ENCODE peak calls at places on chromosome 4, in four cellular contexts. E is NAMALWA; T is neural crest cell; V is effector CD8-positive, alpha-beta T cell. B is an unnamed sample.

GRCh38 chr4:61763682-61764081 is 563.6 kb downstream of the ADGRL3 start:
- DNase-seq in T (no peak), V (no peak), E (no peak), B (no peak)

GRCh38 chr4:145583191-145583590 is 36.0 kb upstream of the MMAA start:
- DNase-seq in E (no peak), V (no peak), T (no peak), B (no peak)

GRCh38 chr4:148442830-148443549 is 776 bp upstream of the NR3C2 start:
- DNase-seq in E (no peak), V (peak; percentile 51), T (no peak), B (peak; percentile 1)

GRCh38 chr4:73599182-73599581 is 21.1 kb downstream of the RASSF6 start:
- DNase-seq in T (no peak), V (no peak), E (peak; percentile 54), B (peak; percentile 12)

GRCh38 chr4:5979981-5980380 is 38.2 kb downstream of the C4orf50 start:
- DNase-seq in V (no peak), E (no peak), T (peak; percentile 41), B (peak; percentile 6)

GRCh38 chr4:71663780-71664179 is 120.1 kb downstream of the GC start:
- DNase-seq in T (no peak), V (no peak), E (no peak), B (no peak)

GRCh38 chr4:1012031-1012739 is 759 bp downstream of the FGFRL1 start:
- DNase-seq in V (peak; percentile 24), T (no peak), E (no peak), B (peak; percentile 48)

GRCh38 chr4:1237981-1238675 is 10.8 kb downstream of the CTBP1 start:
- DNase-seq in V (no peak), T (no peak), E (no peak), B (no peak)

GRCh38 chr4:73189274-73189810 is 69.3 kb downstream of the ANKRD17 start:
- DNase-seq in V (no peak), E (no peak), T (no peak), B (no peak)

GRCh38 chr4:112284662-112285411 is 867 bp downstream of the TIFA start:
- DNase-seq in V (no peak), E (peak; percentile 50), T (no peak), B (peak; percentile 25)

GRCh38 chr4:78542373-78542772 is 9.2 kb upstream of the ANXA3 start:
- DNase-seq in V (no peak), E (no peak), T (no peak), B (peak; percentile 68)

GRCh38 chr4:7861440-7861881 is 78.2 kb downstream of the AFAP1 start:
- DNase-seq in E (no peak), T (no peak), V (no peak), B (peak; percentile 100)

GRCh38 chr4:39526810-39527295 is 386 bp downstream of the UGDH start:
- DNase-seq in E (no peak), T (no peak), V (no peak), B (no peak)

GRCh38 chr4:38125816-38126215 is 165.6 kb downstream of the PTTG2 start:
- DNase-seq in V (no peak), E (no peak), T (no peak), B (peak; percentile 13)

GRCh38 chr4:2696423-2696822 is 59.7 kb downstream of the TNIP2 start:
- DNase-seq in V (no peak), E (peak; percentile 95), T (no peak), B (no peak)

GRCh38 chr4:74545488-74545887 is 100.6 kb downstream of the AREG start:
- DNase-seq in E (no peak), T (no peak), V (no peak), B (peak; percentile 31)

B was measured in EH.